ENCODE peak calls at places on chromosomes 7 and 10, in ten cellular contexts. X, Z, O, F, K, C, N, B, P and T are unnamed samples. For H3K9me3 and H3K4me1, the result is how much of the 10 kb centered on the place peaks cover.

GRCh38 chr7:50595538-50596102 is 30.4 kb upstream of the DDC start:
- DNase-seq in P (no peak), X (peak), F (peak), O (peak), C (no peak), B (no peak), K (peak), Z (peak), N (peak), T (peak)

GRCh38 chr7:141126107-141126506 is 52.2 kb downstream of the TMEM178B start:
- DNase-seq in N (no peak), C (no peak), X (no peak), B (no peak), F (no peak), P (no peak), K (no peak), O (no peak), Z (no peak), T (no peak)

GRCh38 chr10:78581133-78581694 is 487.6 kb upstream of the ZMIZ1 start:
- DNase-seq in Z (no peak), C (no peak), K (no peak), X (no peak), O (no peak), F (no peak), N (peak), B (no peak), P (no peak), T (no peak)

GRCh38 chr10:131790021-131790420 is 110.8 kb upstream of the PPP2R2D start:
- DNase-seq in O (no peak), B (no peak), N (no peak), F (peak), C (no peak), X (no peak), Z (peak), P (peak), K (no peak), T (no peak)

GRCh38 chr10:103244663-103245271 is 920 bp upstream of the RPEL1 start:
- DNase-seq in C (peak), B (peak), P (peak), K (peak), O (peak), X (peak), Z (peak), N (peak), F (peak), T (peak)

GRCh38 chr7:30510124-30511074 is 5.8 kb upstream of the GGCT start:
- DNase-seq in K (peak), N (peak), F (peak), B (no peak), Z (peak), O (no peak), P (no peak), X (peak), C (no peak), T (no peak)

GRCh38 chr7:70042533-70042932 is 444.3 kb downstream of the AUTS2 start:
- DNase-seq in C (no peak), Z (no peak), K (no peak), X (no peak), B (no peak), F (no peak), N (no peak), P (no peak), O (no peak), T (no peak)

GRCh38 chr10:100043344-100043743 is 33.6 kb upstream of the DNMBP start:
- DNase-seq in N (no peak), K (no peak), F (no peak), C (no peak), B (no peak), X (no peak), Z (no peak), P (no peak), O (no peak), T (no peak)

GRCh38 chr7:35839860-35840854 is 39.3 kb downstream of the SEPTIN7 start:
- DNase-seq in K (peak), Z (no peak), C (no peak), B (no peak), F (no peak), X (no peak), N (no peak), P (no peak), O (no peak), T (no peak)

GRCh38 chr10:33136781-33137180 is 178.8 kb upstream of the ITGB1 start:
- DNase-seq in O (no peak), Z (no peak), X (no peak), N (no peak), C (no peak), B (no peak), P (peak), K (peak), F (no peak), T (no peak)

GRCh38 chr10:116304923-116305322 is 19.3 kb upstream of the CCDC172 start:
- DNase-seq in P (no peak), Z (no peak), K (no peak), C (no peak), N (no peak), F (no peak), X (no peak), O (no peak), B (no peak), T (no peak)

GRCh38 chr10:17923728-17924127 is 28.0 kb upstream of the SLC39A12 start:
- DNase-seq in Z (no peak), K (peak), N (no peak), F (no peak), P (no peak), C (peak), O (no peak), B (no peak), X (no peak), T (no peak)

GRCh38 chr10:74072503-74072902 is 74.6 kb downstream of the VCL start:
- DNase-seq in K (peak), B (no peak), F (no peak), C (no peak), N (no peak), O (no peak), P (no peak), Z (no peak), X (no peak), T (no peak)

GRCh38 chr10:17655567-17656146 is 11.7 kb downstream of the STAM start:
- DNase-seq in C (no peak), P (no peak), X (no peak), O (no peak), B (no peak), F (no peak), Z (no peak), K (no peak), N (peak), T (no peak)

GRCh38 chr10:73060738-73061635 is 35.7 kb downstream of the P4HA1 start:
- DNase-seq in P (no peak), X (peak), N (peak), B (no peak), K (peak), C (no peak), F (no peak), O (no peak), Z (no peak), T (no peak)

GRCh38 chr10:4326647-4327046 is 499.4 kb upstream of the AKR1E2 start:
- DNase-seq in B (no peak), Z (no peak), N (no peak), P (no peak), X (no peak), F (no peak), O (no peak), C (no peak), K (no peak), T (no peak)

GRCh38 chr10:45625879-45626278 is 46.7 kb downstream of the ZFAND4 start:
- DNase-seq in B (no peak), O (no peak), K (no peak), P (no peak), X (no peak), C (no peak), F (no peak), N (no peak), Z (no peak), T (no peak)

GRCh38 chr10:3091346-3091787 is 24.0 kb downstream of the PFKP start:
- DNase-seq in F (no peak), B (no peak), P (no peak), N (peak), Z (no peak), K (peak), O (no peak), X (no peak), C (peak), T (no peak)

GRCh38 chr7:150974468-150975391 is 3.4 kb downstream of the KCNH2 start:
- DNase-seq in X (peak), O (peak), C (peak), Z (peak), N (no peak), P (no peak), F (peak), B (peak), K (peak), T (peak)

GRCh38 chr7:91330378-91331295 is 66.4 kb downstream of the FZD1 start:
- DNase-seq in F (no peak), O (no peak), Z (no peak), B (no peak), X (no peak), C (no peak), N (no peak), P (no peak), K (no peak), T (no peak)

GRCh38 chr10:116688241-116688711 is 54.1 kb downstream of the HSPA12A start:
- DNase-seq in Z (peak), P (no peak), N (no peak), K (peak), X (no peak), F (no peak), O (peak), B (no peak), C (no peak), T (no peak)

GRCh38 chr7:77330169-77330882 is 85.8 kb downstream of the GSAP start:
- DNase-seq in O (peak), P (no peak), C (peak), Z (no peak), B (no peak), F (no peak), X (no peak), N (no peak), K (peak), T (no peak)

DNA sequence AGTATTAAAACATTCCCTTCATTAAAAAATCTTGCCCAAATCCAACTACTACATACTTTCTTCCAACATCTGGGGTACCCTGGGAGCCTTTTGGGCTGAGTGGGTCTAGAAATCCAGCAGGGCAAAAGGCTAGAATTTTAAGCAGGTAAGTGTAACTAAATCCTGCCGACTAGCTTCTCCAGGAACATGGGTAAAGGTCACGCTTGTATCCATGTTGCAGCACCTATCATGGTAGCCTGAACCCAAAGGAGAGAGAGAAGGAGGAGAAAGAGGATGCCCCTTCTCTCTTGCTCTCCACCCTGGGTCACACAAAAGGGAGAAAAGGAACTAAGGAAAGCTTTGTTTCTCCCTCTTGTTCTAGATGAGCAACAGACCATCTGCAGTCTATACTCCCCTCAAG is 53.3 kb downstream of the ZNF680 start:
- DNase-seq in F (no peak), K (no peak), O (no peak), B (no peak), P (no peak), C (no peak), N (no peak), Z (no peak), X (no peak), T (no peak)
- H3K9me3 ChIP-seq in F (under half), K (under half), O (half or more), B (under half), P (under half), C (under half), N (under half), Z (half or more), X (under half), T (under half)

GRCh38 chr7:71439316-71439715 is 307.4 kb downstream of the GALNT17 start:
- DNase-seq in N (no peak), K (no peak), X (peak), P (no peak), B (no peak), F (no peak), Z (no peak), C (no peak), O (no peak), T (no peak)

GRCh38 chr7:71444130-71444529 is 312.2 kb downstream of the GALNT17 start:
- DNase-seq in P (no peak), C (no peak), K (no peak), F (no peak), X (no peak), Z (no peak), N (no peak), O (no peak), B (no peak), T (no peak)

GRCh38 chr7:71443197-71443542 is 311.2 kb downstream of the GALNT17 start:
- DNase-seq in K (no peak), X (no peak), F (no peak), C (no peak), O (no peak), B (no peak), Z (no peak), P (peak), N (no peak), T (no peak)

GRCh38 chr7:71442492-71443196 is 310.7 kb downstream of the GALNT17 start:
- DNase-seq in F (no peak), N (no peak), Z (no peak), B (no peak), K (no peak), X (no peak), O (no peak), P (peak), C (no peak), T (no peak)
- H3K4me1 ChIP-seq in F (under half), N (under half), Z (under half), B (under half), K (under half), X (under half), O (under half), P (under half), C (under half), T (under half)

GRCh38 chr7:130937830-130938229 is 203.8 kb upstream of the KLF14 start:
- DNase-seq in B (no peak), P (no peak), N (no peak), K (no peak), X (no peak), Z (no peak), C (no peak), F (no peak), O (no peak), T (no peak)
- H3K9me3 ChIP-seq in B (under half), P (under half), N (under half), K (under half), X (under half), Z (under half), C (under half), F (under half), O (under half), T (under half)

DNA sequence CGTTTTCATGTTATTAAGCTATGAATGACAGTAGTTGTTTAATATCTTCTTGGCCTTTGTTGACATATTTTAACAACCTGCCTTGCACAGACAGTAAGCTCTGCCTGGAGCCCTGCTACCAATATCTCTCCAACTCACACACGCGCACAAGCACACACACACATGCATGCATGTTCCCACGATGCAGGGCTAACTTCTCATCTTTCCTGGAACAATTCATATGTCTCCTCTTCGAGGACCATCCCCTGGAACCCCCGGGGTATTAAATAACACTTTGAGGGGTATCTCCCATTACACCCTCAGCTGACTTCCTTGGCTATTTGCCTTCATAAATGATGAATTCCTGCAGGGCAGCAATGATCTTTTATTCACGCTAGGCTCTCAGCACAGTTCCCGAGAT is 258.0 kb downstream of the TRIL start:
- DNase-seq in F (no peak), C (no peak), X (no peak), P (no peak), N (no peak), K (no peak), Z (no peak), B (no peak), O (no peak), T (no peak)
- H3K4me1 ChIP-seq in F (under half), C (under half), X (under half), P (under half), N (under half), K (under half), Z (under half), B (under half), O (under half), T (under half)

DNA sequence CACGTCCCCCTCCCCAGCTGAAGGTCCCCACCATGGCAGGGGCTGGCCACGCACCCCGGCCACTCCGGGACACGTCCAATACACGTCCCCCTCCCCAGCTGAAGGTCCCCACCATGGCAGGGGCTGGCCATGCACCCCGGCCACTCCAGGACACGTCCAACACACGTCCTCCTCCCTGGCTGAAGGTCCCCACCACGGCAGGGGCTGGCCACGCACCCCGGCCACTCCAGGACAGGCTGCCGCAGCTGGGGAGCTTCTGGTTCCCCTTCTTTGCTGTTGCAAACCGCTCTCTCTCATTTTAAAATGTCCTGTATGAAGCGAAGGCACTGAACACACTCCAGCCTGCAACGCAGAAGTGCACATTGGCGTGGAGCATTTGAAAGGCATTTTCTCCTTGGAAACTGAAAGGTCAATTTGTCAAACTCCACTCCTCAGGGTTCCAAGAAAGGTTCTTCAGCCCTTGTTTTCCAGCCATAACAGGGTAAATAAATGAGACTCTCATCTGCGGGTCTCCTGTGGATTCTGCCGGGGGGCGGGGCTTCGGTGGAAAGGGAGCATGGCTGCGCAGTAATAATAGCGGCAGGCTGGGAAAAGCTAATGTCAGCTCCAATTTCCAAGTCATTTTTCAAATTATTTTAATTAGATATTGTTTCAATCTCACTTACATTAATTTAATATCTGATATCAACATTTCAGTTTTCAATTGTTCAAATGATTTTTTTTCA is 580.3 kb downstream of the DNAJB6 start:
- DNase-seq in B (no peak), F (no peak), P (peak), N (no peak), O (no peak), C (no peak), K (no peak), X (no peak), Z (peak), T (no peak)
- H3K9me3 ChIP-seq in B (under half), F (under half), P (under half), N (under half), O (under half), C (under half), K (under half), X (under half), Z (half or more), T (under half)

GRCh38 chr10:29586509-29586908 is 48.3 kb downstream of the SVIL start:
- DNase-seq in O (no peak), B (no peak), K (no peak), X (no peak), N (no peak), C (no peak), Z (no peak), F (no peak), P (no peak), T (no peak)
- H3K4me1 ChIP-seq in O (under half), B (under half), K (under half), X (under half), N (under half), C (under half), Z (under half), F (under half), P (under half), T (under half)

DNA sequence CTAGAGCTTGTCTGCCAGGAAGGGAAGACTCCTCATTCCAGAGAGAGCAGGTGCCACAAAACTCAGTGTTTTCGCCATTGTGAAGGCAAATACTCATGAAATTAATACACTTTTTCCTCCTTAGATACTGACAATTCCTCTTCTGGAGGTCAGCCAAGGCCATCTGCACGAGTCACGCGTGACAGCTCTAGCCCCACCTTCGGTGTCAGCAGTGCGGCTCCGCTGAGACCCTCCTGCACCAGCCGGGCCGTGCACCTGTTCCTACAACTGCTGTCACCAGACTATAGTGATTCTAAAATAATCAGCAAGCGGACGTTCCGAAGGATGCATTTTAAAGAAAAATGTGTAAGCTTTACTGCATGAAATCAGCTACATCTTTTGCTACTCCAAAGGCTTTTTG is 127.7 kb downstream of the DIP2C start:
- DNase-seq in P (no peak), K (no peak), C (no peak), F (no peak), N (no peak), B (no peak), O (no peak), X (no peak), Z (no peak), T (no peak)
- H3K9me3 ChIP-seq in P (under half), K (under half), C (under half), F (under half), N (under half), B (under half), O (under half), X (under half), Z (under half), T (under half)

GRCh38 chr7:127446842-127447241 is 54.3 kb upstream of the ZNF800 start:
- DNase-seq in P (no peak), B (no peak), O (no peak), X (no peak), Z (no peak), C (no peak), F (no peak), N (no peak), K (no peak), T (no peak)
- H3K4me1 ChIP-seq in P (under half), B (under half), O (under half), X (under half), Z (under half), C (under half), F (under half), N (under half), K (under half), T (under half)

GRCh38 chr10:114297136-114297705 is 58.2 kb downstream of the VWA2 start:
- DNase-seq in O (no peak), F (no peak), N (no peak), K (no peak), P (no peak), Z (no peak), X (no peak), C (no peak), B (no peak), T (no peak)

GRCh38 chr10:114301177-114301576 is 62.1 kb downstream of the VWA2 start:
- DNase-seq in O (no peak), P (no peak), Z (no peak), F (no peak), X (no peak), B (no peak), N (no peak), K (no peak), C (no peak), T (no peak)

GRCh38 chr10:114301951-114302710 is 63.1 kb downstream of the VWA2 start:
- DNase-seq in B (no peak), K (no peak), X (no peak), O (no peak), P (no peak), C (no peak), N (no peak), Z (no peak), F (peak), T (peak)

GRCh38 chr10:114303556-114303955 is 64.5 kb downstream of the VWA2 start:
- DNase-seq in N (no peak), B (no peak), K (no peak), X (no peak), F (no peak), P (no peak), Z (no peak), O (no peak), C (no peak), T (no peak)

DNA sequence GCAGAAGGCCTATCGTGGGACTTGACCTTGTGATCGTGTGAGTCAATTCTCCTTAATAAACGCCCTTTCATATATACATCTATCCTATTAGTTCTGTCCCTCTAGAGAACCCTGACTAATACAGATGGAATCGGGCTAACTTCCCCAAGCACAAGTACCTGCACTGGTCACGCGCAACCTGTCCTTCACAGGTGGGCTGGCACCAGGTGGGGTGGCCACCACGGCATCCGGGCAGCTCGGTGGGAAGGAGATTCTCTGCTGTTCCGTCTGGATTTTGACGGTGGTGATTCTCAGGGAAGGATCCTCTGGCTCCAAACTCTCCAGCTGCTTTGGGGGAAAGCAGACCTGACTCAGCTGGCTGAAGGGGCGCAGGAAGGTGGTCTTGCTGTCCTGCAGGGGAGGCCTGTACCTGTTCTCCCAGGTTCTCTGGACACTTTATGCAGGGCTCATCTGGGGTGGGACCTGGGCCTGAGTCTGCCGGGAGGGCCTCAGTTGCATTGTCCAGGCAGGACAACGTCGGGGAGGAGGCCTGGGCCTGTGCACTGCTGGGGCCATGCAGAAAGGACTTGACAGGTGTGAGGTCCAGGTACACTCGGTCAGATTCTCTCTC is 61.1 kb downstream of the VWA2 start:
- DNase-seq in Z (no peak), F (no peak), B (no peak), K (no peak), O (no peak), X (no peak), P (no peak), C (no peak), N (no peak), T (no peak)
- H3K9me3 ChIP-seq in Z (under half), F (under half), B (under half), K (under half), O (under half), X (under half), P (under half), C (under half), N (under half), T (under half)